ENCODE peak calls at places on chromosome 10, in four cellular contexts. J is colonic mucosa, O is HFFc6, S is natural killer cell. A is an unnamed sample.

GRCh38 chr10:102322914-102323313 is 72.6 kb upstream of the NFKB2 start:
- DNase-seq in J (no peak), O (no peak), S (peak), A (no peak)

GRCh38 chr10:4403638-4404252 is 422.3 kb upstream of the AKR1E2 start:
- DNase-seq in J (no peak), O (no peak), S (no peak), A (no peak)

GRCh38 chr10:84375011-84375410 is 46.6 kb downstream of the CCSER2 start:
- DNase-seq in J (peak), O (peak), S (no peak), A (no peak)

GRCh38 chr10:130763071-130763470 is 548.5 kb downstream of the TCERG1L start:
- DNase-seq in J (no peak), O (no peak), S (no peak), A (no peak)

GRCh38 chr10:76150886-76151288 is 719.5 kb downstream of the LRMDA start:
- DNase-seq in J (no peak), O (no peak), S (no peak), A (no peak)

GRCh38 chr10:29023678-29024077 is 265.2 kb upstream of the LYZL1 start:
- DNase-seq in J (no peak), O (no peak), S (no peak), A (no peak)

GRCh38 chr10:102642553-102643345 is 1.5 kb upstream of the TRIM8 start:
- DNase-seq in J (peak), O (peak), S (peak), A (no peak)

GRCh38 chr10:101032637-101033201 is 1.7 kb downstream of the SFXN3 start:
- DNase-seq in J (peak), O (peak), S (peak), A (peak)

GRCh38 chr10:122974034-122974433 is 6.2 kb upstream of the PSTK start:
- DNase-seq in J (no peak), O (no peak), S (no peak), A (no peak)

GRCh38 chr10:58698777-58699356 is 186.2 kb downstream of the BICC1 start:
- DNase-seq in J (no peak), O (no peak), S (no peak), A (no peak)

GRCh38 chr10:50561816-50562215 is 61.9 kb downstream of the SGMS1 start:
- DNase-seq in J (no peak), O (no peak), S (no peak), A (no peak)

GRCh38 chr10:133198206-133198605 is 31.8 kb upstream of the UTF1 start:
- DNase-seq in J (no peak), O (no peak), S (no peak), A (no peak)

GRCh38 chr10:129848571-129849451 is 115.3 kb downstream of the EBF3 start:
- DNase-seq in J (no peak), O (no peak), S (no peak), A (no peak)

GRCh38 chr10:57162231-57162630 is 801.2 kb upstream of the ZWINT start:
- DNase-seq in J (peak), O (no peak), S (no peak), A (no peak)

GRCh38 chr10:130746311-130746710 is 565.2 kb downstream of the TCERG1L start:
- DNase-seq in J (no peak), O (no peak), S (no peak), A (no peak)

GRCh38 chr10:1577945-1578344 is 159.4 kb downstream of the ADARB2 start:
- DNase-seq in J (no peak), O (no peak), S (no peak), A (no peak)

GRCh38 chr10:104066945-104067344 is 18.7 kb downstream of the COL17A1 start:
- DNase-seq in J (no peak), O (no peak), S (no peak), A (no peak)

GRCh38 chr10:104072786-104073185 is 12.9 kb downstream of the COL17A1 start:
- DNase-seq in J (no peak), O (no peak), S (no peak), A (no peak)

GRCh38 chr10:104065748-104066147 is 19.9 kb downstream of the COL17A1 start:
- DNase-seq in J (no peak), O (no peak), S (no peak), A (no peak)

GRCh38 chr10:104069610-104070009 is 16.1 kb downstream of the COL17A1 start:
- DNase-seq in J (peak), O (no peak), S (no peak), A (no peak)

GRCh38 chr10:104067525-104067924 is 18.2 kb downstream of the COL17A1 start:
- DNase-seq in J (no peak), O (no peak), S (no peak), A (no peak)
- TF ChIP-seq CTCF in J (no peak), O (no peak), S (no peak), A (no peak)

GRCh38 chr10:117163061-117163953 is 25.2 kb upstream of the VAX1 start:
- DNase-seq in J (no peak), O (no peak), S (no peak), A (no peak)
- TF ChIP-seq CTCF in J (no peak), O (peak), S (no peak), A (peak)

GRCh38 chr10:116274141-116274861 is 1.3 kb upstream of the GFRA1 start:
- DNase-seq in J (no peak), O (no peak), S (no peak), A (no peak)
- TF ChIP-seq CTCF in J (no peak), O (no peak), S (no peak), A (no peak)

GRCh38 chr10:113735913-113736312 is 15.6 kb upstream of the PLEKHS1 start:
- DNase-seq in J (no peak), O (no peak), S (no peak), A (no peak)
- TF ChIP-seq CTCF in J (no peak), O (no peak), S (no peak), A (no peak)

DNA sequence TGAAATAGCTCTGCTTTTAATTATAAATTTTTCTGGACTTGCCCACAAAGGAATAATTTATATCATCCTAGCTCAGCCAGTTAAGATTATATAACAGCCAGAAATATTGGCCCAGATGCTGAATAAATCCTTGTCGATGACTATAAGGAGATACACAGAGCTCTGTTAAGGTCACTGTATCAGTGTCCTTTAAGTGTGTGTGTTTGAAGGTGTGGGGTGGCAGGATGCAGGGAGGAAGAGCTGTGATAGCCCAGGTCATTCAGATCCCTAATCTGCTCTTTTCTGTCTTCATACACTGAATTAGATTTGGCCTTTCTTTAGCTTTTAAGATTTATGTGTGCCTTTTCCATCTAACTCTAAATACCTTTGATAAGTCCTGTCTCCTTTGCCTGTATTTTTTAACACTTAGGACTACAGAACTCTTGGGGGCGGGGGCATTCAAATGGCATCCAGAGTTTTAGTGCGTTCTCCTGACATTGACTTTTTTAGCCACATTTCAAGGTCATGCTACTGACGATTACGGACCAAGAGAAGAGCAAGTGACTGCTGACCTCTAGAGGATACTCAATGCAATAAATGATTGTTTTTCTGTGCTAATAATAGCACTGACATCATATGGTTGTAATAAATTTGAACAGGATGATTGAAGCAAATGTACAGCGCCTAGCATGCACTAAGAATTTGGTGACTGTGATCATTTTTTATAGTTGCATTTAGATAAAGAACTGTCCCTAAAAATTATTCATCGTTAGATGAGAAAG is 172.3 kb downstream of the CACNB2 start:
- DNase-seq in J (no peak), O (peak), S (no peak), A (no peak)
- TF ChIP-seq CTCF in J (no peak), O (peak), S (no peak), A (peak)

GRCh38 chr10:71819479-71819878 is 31.6 kb downstream of the PSAP start:
- DNase-seq in J (no peak), O (no peak), S (no peak), A (no peak)

GRCh38 chr10:71818674-71819260 is 32.3 kb downstream of the PSAP start:
- DNase-seq in J (no peak), O (no peak), S (no peak), A (no peak)

GRCh38 chr10:71817831-71818268 is 33.2 kb downstream of the PSAP start:
- DNase-seq in J (no peak), O (no peak), S (no peak), A (no peak)

GRCh38 chr10:71820966-71821365 is 30.1 kb downstream of the PSAP start:
- DNase-seq in J (peak), O (no peak), S (no peak), A (no peak)

GRCh38 chr10:71819985-71820384 is 31.1 kb downstream of the PSAP start:
- DNase-seq in J (no peak), O (no peak), S (no peak), A (no peak)
- TF ChIP-seq CTCF in J (no peak), O (no peak), S (no peak), A (no peak)

GRCh38 chr10:123995461-123996131 is 97.8 kb downstream of the CHST15 start:
- DNase-seq in J (peak), O (peak), S (no peak), A (no peak)
- TF ChIP-seq CTCF in J (peak), O (peak), S (no peak), A (no peak)

GRCh38 chr10:95564291-95564690 is 3.1 kb upstream of the SORBS1 start:
- DNase-seq in J (no peak), O (no peak), S (no peak), A (no peak)
- TF ChIP-seq CTCF in J (no peak), O (no peak), S (no peak), A (no peak)

GRCh38 chr10:49393757-49394156 is 2.1 kb downstream of the DRGX start:
- DNase-seq in J (no peak), O (no peak), S (no peak), A (no peak)
- TF ChIP-seq CTCF in J (no peak), O (peak), S (no peak), A (no peak)

A was measured in D721Med.